ENCODE peak calls at places on chromosomes 12 and 14, in five cellular contexts. V, A, R, O and C are unnamed samples.

GRCh38 chr14:96240641-96241040 is 15.4 kb upstream of the BDKRB1 start:
- DNase-seq in V (no peak), A (no peak), R (no peak), O (no peak), C (no peak)

GRCh38 chr12:131833896-131834641 is 5.9 kb downstream of the MMP17 start:
- DNase-seq in V (no peak), A (no peak), R (no peak), O (no peak), C (no peak)

GRCh38 chr12:55974308-55974724 is 438 bp downstream of the RAB5B start:
- DNase-seq in V (no peak), A (no peak), R (peak; percentile 70), O (no peak), C (peak; percentile 39)

GRCh38 chr12:110846615-110847566 is at the start of gene CCDC63:
- DNase-seq in V (peak; percentile 78), A (peak; percentile 24), R (peak; percentile 76), O (peak; percentile 65), C (peak; percentile 76)

GRCh38 chr14:21103165-21103709 is 2.4 kb downstream of the TMEM253 start:
- DNase-seq in V (peak; percentile 18), A (no peak), R (no peak), O (no peak), C (no peak)

GRCh38 chr14:30614155-30614554 is 8.0 kb upstream of the SCFD1 start:
- DNase-seq in V (no peak), A (no peak), R (no peak), O (no peak), C (no peak)

GRCh38 chr12:34400986-34401658 is 378.8 kb downstream of the ALG10 start:
- DNase-seq in V (peak; percentile 2), A (peak; percentile 9), R (peak; percentile 18), O (no peak), C (peak; percentile 1)

GRCh38 chr12:58547217-58547616 is 373.1 kb downstream of the LRIG3 start:
- DNase-seq in V (no peak), A (no peak), R (no peak), O (no peak), C (no peak)

GRCh38 chr12:39788235-39788634 is 168.6 kb upstream of the ABCD2 start:
- DNase-seq in V (no peak), A (no peak), R (no peak), O (no peak), C (no peak)

GRCh38 chr12:59708484-59708883 is 112.7 kb downstream of the SLC16A7 start:
- DNase-seq in V (no peak), A (no peak), R (no peak), O (no peak), C (no peak)

GRCh38 chr12:123483602-123484273 is 25.8 kb downstream of the SNRNP35 start:
- DNase-seq in V (no peak), A (no peak), R (peak; percentile 57), O (no peak), C (no peak)

GRCh38 chr12:108248011-108248410 is 91.1 kb downstream of the CMKLR1 start:
- DNase-seq in V (no peak), A (no peak), R (no peak), O (no peak), C (no peak)

GRCh38 chr14:62179367-62180018 is 417.3 kb downstream of the SNAPC1 start:
- DNase-seq in V (no peak), A (no peak), R (peak; percentile 65), O (peak; percentile 44), C (peak; percentile 67)

GRCh38 chr14:105917933-105918436 is 391.6 kb downstream of the TMEM121 start:
- DNase-seq in V (no peak), A (no peak), R (no peak), O (no peak), C (no peak)

GRCh38 chr14:61387076-61387475 is 65.7 kb downstream of the PRKCH start:
- DNase-seq in V (no peak), A (no peak), R (no peak), O (no peak), C (no peak)

GRCh38 chr12:5003025-5003666 is 40.5 kb upstream of the KCNA5 start:
- DNase-seq in V (peak; percentile 58), A (no peak), R (peak; percentile 74), O (peak; percentile 68), C (peak; percentile 78)

GRCh38 chr12:2460051-2460450 is 334.7 kb upstream of the FKBP4 start:
- DNase-seq in V (no peak), A (no peak), R (no peak), O (no peak), C (no peak)

GRCh38 chr12:86634706-86635410 is 378.7 kb upstream of the MGAT4C start:
- DNase-seq in V (no peak), A (no peak), R (no peak), O (no peak), C (no peak)

GRCh38 chr12:30687265-30687986 is 8.2 kb downstream of the IPO8 start:
- DNase-seq in V (no peak), A (no peak), R (no peak), O (no peak), C (no peak)

GRCh38 chr14:92490239-92490959 is 23.2 kb upstream of the RIN3 start:
- DNase-seq in V (no peak), A (no peak), R (no peak), O (no peak), C (no peak)

GRCh38 chr12:93449277-93449676 is 7.5 kb upstream of the UBE2N start:
- DNase-seq in V (no peak), A (no peak), R (no peak), O (no peak), C (no peak)

GRCh38 chr14:75781096-75781495 is 120.0 kb downstream of the TTLL5 start:
- DNase-seq in V (no peak), A (no peak), R (no peak), O (no peak), C (no peak)

GRCh38 chr12:50085615-50085928 is 430 bp downstream of the SMARCD1 start:
- DNase-seq in V (no peak), A (no peak), R (no peak), O (no peak), C (no peak)

GRCh38 chr14:97640031-97640430 is 842.8 kb downstream of the VRK1 start:
- DNase-seq in V (no peak), A (no peak), R (no peak), O (no peak), C (no peak)

GRCh38 chr14:22689186-22689585 is 45.0 kb upstream of the OR6J1 start:
- DNase-seq in V (no peak), A (no peak), R (no peak), O (no peak), C (no peak)

GRCh38 chr12:118922405-118922804 is 58.9 kb upstream of the SRRM4 start:
- DNase-seq in V (no peak), A (no peak), R (no peak), O (peak; percentile 36), C (peak; percentile 37)

DNA sequence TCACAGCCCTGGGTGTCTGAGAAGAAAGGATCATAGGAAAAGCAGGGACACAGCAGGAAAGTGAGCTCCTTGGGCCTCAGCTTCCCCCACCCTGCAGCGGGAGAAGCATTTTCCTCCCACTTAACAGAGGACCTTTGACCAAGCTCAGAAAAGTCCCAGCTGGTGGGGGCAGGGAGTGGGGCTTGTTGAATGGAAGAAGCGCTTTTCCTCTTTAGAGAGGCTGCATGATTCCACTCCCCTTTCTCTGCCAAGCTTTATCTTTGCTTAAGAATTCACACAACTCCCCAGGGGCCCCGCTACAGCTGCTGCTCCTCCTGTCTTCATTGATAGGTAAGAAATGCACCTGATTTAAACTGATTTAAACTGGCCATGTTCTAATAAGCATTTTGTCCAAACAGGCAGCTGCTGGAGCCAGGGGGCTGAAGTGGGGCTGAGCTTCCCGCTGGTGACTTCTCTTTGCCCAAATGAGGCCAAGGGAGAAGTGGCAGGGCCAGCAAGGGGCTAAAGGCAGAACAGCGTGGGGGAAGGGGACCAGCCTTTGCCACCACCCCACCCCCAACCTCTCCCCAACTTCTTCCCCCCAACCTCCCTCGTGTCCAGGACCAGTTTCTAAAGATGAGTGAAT is 1.7 kb upstream of the PAPLN start:
- DNase-seq in V (no peak), A (peak; percentile 59), R (no peak), O (no peak), C (no peak)
- TF ChIP-seq CTCF in V (no peak), A (no peak), R (no peak), O (no peak), C (no peak)

DNA sequence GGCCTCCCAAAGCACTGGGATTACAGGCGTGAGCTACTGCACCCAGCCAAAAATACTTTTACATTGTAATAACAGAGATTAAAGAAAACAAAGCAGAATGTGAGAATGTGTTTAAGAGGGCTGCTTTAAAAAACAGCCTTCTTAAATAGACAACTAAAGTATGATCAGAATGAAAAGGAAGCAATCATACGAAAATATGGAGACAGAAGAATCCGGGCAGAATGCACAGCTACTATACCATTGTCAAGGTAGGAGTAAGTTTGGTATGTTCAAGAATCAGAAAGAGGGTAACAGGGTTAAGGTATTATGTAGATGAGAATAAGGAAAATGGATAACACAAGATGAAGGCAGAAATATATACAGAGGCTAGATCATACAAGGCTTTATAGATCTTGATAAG is 8.5 kb downstream of the SEC23A start:
- DNase-seq in V (no peak), A (no peak), R (no peak), O (no peak), C (no peak)
- TF ChIP-seq CTCF in V (no peak), A (no peak), R (no peak), O (no peak), C (no peak)

GRCh38 chr12:116220756-116221155 is 56.7 kb downstream of the MED13L start:
- DNase-seq in V (no peak), A (no peak), R (no peak), O (no peak), C (no peak)
- TF ChIP-seq CTCF in V (no peak), A (no peak), R (no peak), O (peak; percentile 29), C (no peak)

GRCh38 chr12:52214421-52214802 is 18.6 kb upstream of the KRT7 start:
- DNase-seq in V (no peak), A (peak; percentile 9), R (no peak), O (no peak), C (no peak)
- TF ChIP-seq CTCF in V (no peak), A (no peak), R (no peak), O (no peak), C (no peak)